ENCODE peak calls at places on chromosomes 5 and 9, in four cellular contexts. M, R, W and A are unnamed samples.
A peak's percentile ranks its signal among the peaks of the same experiment; 100 is the strongest.

GRCh38 chr5:147567917-147568598 is 58.2 kb upstream of the DPYSL3 start:
- DNase-seq in M (no peak), R (peak; percentile 37), W (no peak), A (no peak)

GRCh38 chr5:35884125-35884788 is 27.6 kb downstream of the IL7R start:
- DNase-seq in M (no peak), R (peak; percentile 77), W (no peak), A (no peak)

GRCh38 chr5:119346404-119346803 is 9.4 kb upstream of the TNFAIP8 start:
- DNase-seq in M (no peak), R (no peak), W (no peak), A (no peak)

GRCh38 chr5:761854-762685 is 22.5 kb downstream of the ZDHHC11B start:
- DNase-seq in M (peak; percentile 33), R (no peak), W (no peak), A (no peak)

GRCh38 chr9:12659220-12659619 is 34.0 kb upstream of the TYRP1 start:
- DNase-seq in M (no peak), R (no peak), W (no peak), A (no peak)

GRCh38 chr5:1665231-1665630 is 134.4 kb downstream of the MRPL36 start:
- DNase-seq in M (no peak), R (no peak), W (no peak), A (no peak)

GRCh38 chr9:72882117-72882775 is 70.6 kb downstream of the ALDH1A1 start:
- DNase-seq in M (no peak), R (no peak), W (no peak), A (no peak)

GRCh38 chr9:136799854-136800657 is 3.9 kb downstream of the CCDC183 start:
- DNase-seq in M (peak; percentile 36), R (no peak), W (peak; percentile 95), A (peak; percentile 80)

GRCh38 chr5:176391479-176391878 is 2.9 kb downstream of the HIGD2A start:
- DNase-seq in M (no peak), R (no peak), W (no peak), A (no peak)

GRCh38 chr5:115487750-115488149 is 56.8 kb downstream of the FEM1C start:
- DNase-seq in M (no peak), R (no peak), W (no peak), A (no peak)

GRCh38 chr9:101705135-101705661 is 33.2 kb downstream of the GRIN3A start:
- DNase-seq in M (no peak), R (no peak), W (peak; percentile 13), A (no peak)

GRCh38 chr5:60811105-60811504 is 33.0 kb downstream of the ELOVL7 start:
- DNase-seq in M (no peak), R (no peak), W (no peak), A (no peak)

GRCh38 chr9:15059003-15059402 is 148.8 kb upstream of the FREM1 start:
- DNase-seq in M (no peak), R (no peak), W (no peak), A (no peak)

GRCh38 chr9:8268216-8268878 is 468.8 kb upstream of the DMAC1 start:
- DNase-seq in M (no peak), R (no peak), W (no peak), A (no peak)

GRCh38 chr5:177498013-177498847 is 826 bp upstream of the PDLIM7 start:
- DNase-seq in M (no peak), R (no peak), W (no peak), A (no peak)

GRCh38 chr5:80192507-80193241 is 63.2 kb downstream of the SERINC5 start:
- DNase-seq in M (no peak), R (peak; percentile 26), W (no peak), A (no peak)

GRCh38 chr5:139014726-139015125 is 139.6 kb upstream of the LRRTM2 start:
- DNase-seq in M (no peak), R (peak; percentile 27), W (no peak), A (no peak)

GRCh38 chr9:81986051-81986450 is 2.5 kb upstream of the SPATA31D1 start:
- DNase-seq in M (no peak), R (no peak), W (no peak), A (no peak)

GRCh38 chr5:118606940-118607339 is 381.4 kb downstream of the DTWD2 start:
- DNase-seq in M (no peak), R (no peak), W (no peak), A (no peak)

GRCh38 chr5:65020492-65020891 is 251.8 kb downstream of the CWC27 start:
- DNase-seq in M (no peak), R (peak; percentile 47), W (no peak), A (no peak)

GRCh38 chr5:1760656-1761452 is 38.8 kb downstream of the MRPL36 start:
- DNase-seq in M (no peak), R (no peak), W (no peak), A (no peak)

GRCh38 chr5:114148253-114148652 is 213.6 kb upstream of the KCNN2 start:
- DNase-seq in M (no peak), R (no peak), W (no peak), A (no peak)

GRCh38 chr5:1247811-1248210 is 22.6 kb downstream of the SLC6A18 start:
- DNase-seq in M (no peak), R (no peak), W (no peak), A (no peak)

GRCh38 chr9:122912671-122912963 is 506 bp downstream of the ZBTB6 start:
- DNase-seq in M (no peak), R (no peak), W (no peak), A (no peak)